ENCODE peak calls at places on chromosomes 13 and 19, in four cellular contexts. S is neural progenitor cell, H is OCI-LY7, P is GM23338. E is an unnamed sample.

GRCh38 chr13:78586706-78587105 is 16.6 kb downstream of the POU4F1 start:
- DNase-seq in S (peak; percentile 91), H (no peak), P (peak; percentile 96), E (no peak)

GRCh38 chr19:14517840-14518505 is at the start of gene DNAJB1:
- DNase-seq in S (peak; percentile 79), H (peak; percentile 77), P (peak; percentile 70), E (peak; percentile 92)

GRCh38 chr19:8336072-8336569 is 6.9 kb downstream of the KANK3 start:
- DNase-seq in S (peak; percentile 29), H (no peak), P (peak; percentile 62), E (no peak)

GRCh38 chr13:105395041-105395440 is 1140.4 kb downstream of the EFNB2 start:
- DNase-seq in S (no peak), H (no peak), P (no peak), E (no peak)

GRCh38 chr19:45404557-45405434 is at the start of gene PPP1R13L:
- DNase-seq in S (peak; percentile 86), H (peak; percentile 26), P (peak; percentile 97), E (peak; percentile 91)

GRCh38 chr19:50835785-50836542 is 2.6 kb upstream of the KLK15 start:
- DNase-seq in S (peak; percentile 79), H (peak; percentile 65), P (peak; percentile 83), E (peak; percentile 91)

GRCh38 chr19:44111910-44112463 is 1.2 kb upstream of the ZNF225 start:
- DNase-seq in S (peak; percentile 84), H (no peak), P (peak; percentile 96), E (peak; percentile 85)

GRCh38 chr13:46617885-46618284 is 64.9 kb downstream of the LRCH1 start:
- DNase-seq in S (no peak), H (no peak), P (no peak), E (no peak)

GRCh38 chr13:109885235-109885634 is 98.9 kb upstream of the IRS2 start:
- DNase-seq in S (no peak), H (no peak), P (no peak), E (no peak)

GRCh38 chr13:20125783-20126165 is 35.1 kb downstream of the GJA3 start:
- DNase-seq in S (no peak), H (no peak), P (no peak), E (no peak)

GRCh38 chr13:36332986-36333385 is 13.2 kb downstream of the SPART start:
- DNase-seq in S (no peak), H (no peak), P (no peak), E (no peak)

GRCh38 chr13:51955281-51955771 is 55.9 kb downstream of the ATP7B start:
- DNase-seq in S (no peak), H (no peak), P (no peak), E (no peak)
- TF ChIP-seq CTCF in S (no peak), H (no peak), P (no peak), E (no peak)

DNA sequence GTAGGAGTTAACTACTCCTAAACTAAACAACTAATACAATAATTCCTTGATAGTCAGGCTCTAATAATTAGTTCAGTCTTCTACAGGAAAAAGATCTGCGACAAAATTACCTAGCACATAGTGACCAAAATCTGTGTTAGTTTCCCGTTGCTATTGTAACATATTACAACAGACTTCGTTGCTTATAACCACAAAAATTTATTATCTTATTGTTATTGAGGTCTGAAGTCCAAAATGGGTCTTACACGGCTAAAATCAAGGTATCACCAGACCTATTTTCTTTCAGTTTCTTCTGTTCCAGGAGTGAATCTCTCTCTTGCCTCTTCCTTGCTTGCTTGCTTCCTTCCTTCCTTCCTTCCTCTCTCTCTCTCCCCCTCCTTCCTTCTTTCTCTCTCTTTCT is 993.6 kb upstream of the SPRY2 start:
- DNase-seq in S (no peak), H (no peak), P (no peak), E (no peak)
- H2AFZ ChIP-seq in S (no peak overlapping the region), H (no peak overlapping the region), P (peak overlapping the region; percentile 74), E (no peak overlapping the region)

DNA sequence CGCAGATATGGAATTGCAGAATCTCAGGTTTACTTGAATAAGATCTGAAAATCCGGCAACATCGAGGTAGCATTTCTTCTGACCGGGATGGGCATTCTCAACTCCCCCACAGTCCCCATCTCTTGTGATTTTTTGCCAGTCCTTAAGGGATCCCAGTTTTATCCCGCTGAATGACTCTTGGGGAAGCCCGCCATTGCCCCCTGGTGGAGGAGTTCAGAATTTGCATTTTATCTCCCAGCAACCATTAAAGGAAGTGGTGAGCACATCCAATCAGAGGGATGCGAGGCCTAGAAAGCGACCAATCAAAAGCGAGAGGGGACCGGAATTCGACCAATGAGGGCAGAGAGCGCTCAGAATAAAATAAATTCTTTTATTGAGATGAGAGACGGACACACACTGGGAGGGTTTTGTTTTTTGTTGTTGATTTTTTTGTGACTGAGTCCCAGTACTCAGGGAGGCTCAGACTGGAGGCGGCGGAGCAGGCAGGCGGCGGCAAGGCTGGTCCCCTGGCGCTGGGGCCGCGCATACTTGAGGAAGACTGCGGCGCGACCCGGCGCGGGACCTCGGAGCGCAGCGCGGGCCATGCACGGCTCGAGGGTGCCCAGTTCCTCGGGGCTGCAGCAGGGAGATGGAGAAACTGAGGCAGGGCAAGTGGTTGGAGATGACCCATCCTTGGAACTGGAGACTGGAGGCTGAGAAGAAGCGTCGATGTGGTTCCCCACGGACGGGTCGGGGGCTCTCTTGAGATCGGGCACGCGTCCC is 3.9 kb upstream of the TTC9B start:
- DNase-seq in S (peak; percentile 87), H (peak; percentile 81), P (peak; percentile 95), E (peak; percentile 82)
- TF ChIP-seq EZH2phosphoT487 in S (no peak), H (no peak), P (no peak), E (no peak)

GRCh38 chr19:57389730-57390598 is at the start of gene ZNF548:
- DNase-seq in S (peak; percentile 99), H (peak; percentile 98), P (peak; percentile 99), E (peak; percentile 98)
- TF ChIP-seq CTCF in S (peak; percentile 34), H (peak; percentile 46), P (peak; percentile 33), E (no peak)

DNA sequence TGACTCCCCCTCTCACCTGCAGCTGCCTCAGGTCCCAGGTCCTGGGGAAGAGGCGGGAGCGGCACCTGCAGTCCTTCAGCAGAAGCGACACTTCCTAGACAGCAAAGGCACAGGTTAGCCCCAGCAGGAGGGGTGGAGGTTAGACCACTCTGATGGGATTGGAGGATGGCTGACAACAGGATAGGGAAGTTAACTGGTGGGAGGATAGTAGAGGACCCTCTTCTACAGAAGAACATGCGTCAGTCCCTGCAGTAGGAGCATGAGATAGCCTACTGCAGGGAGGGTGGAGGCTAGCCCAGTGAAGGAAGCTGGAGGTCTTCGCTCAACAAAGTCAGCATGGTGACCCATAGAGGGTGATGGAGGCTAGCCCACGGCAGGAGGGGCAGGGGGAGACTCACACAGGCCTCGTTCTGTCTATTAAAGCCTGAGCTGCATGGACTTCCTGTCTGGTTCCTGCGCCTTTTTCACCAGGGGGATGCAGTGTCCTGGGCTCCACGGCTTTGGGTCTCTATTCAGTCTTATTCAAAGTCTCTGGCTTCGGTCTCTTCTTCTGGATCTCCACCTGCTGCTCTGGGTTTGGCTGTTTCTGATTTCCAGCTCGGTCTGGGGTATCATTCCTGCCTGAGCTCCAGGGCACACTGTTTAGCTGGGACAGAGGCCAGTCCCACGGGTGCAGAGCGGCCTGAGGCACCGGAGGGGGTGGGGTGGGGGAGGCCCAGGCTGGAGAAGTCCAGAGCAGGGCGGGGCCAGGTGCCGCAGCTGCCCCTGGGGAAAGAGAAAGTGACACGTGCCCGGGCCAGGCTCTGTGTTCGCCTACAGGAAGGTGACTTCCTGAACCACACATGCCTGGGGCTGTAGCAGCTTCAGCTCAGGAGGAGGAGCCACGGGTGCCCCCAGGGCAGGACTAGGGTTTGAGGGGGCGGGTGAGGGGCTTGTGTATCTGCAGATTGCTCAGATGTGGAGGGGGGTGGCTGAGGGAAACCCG is 7.3 kb downstream of the IFNL3 start:
- DNase-seq in S (no peak), H (peak; percentile 81), P (peak; percentile 39), E (peak; percentile 85)
- H2AFZ ChIP-seq in S (no peak overlapping the region), H (peak overlapping the region; percentile 85), P (peak overlapping the region; percentile 59), E (no peak overlapping the region)

DNA sequence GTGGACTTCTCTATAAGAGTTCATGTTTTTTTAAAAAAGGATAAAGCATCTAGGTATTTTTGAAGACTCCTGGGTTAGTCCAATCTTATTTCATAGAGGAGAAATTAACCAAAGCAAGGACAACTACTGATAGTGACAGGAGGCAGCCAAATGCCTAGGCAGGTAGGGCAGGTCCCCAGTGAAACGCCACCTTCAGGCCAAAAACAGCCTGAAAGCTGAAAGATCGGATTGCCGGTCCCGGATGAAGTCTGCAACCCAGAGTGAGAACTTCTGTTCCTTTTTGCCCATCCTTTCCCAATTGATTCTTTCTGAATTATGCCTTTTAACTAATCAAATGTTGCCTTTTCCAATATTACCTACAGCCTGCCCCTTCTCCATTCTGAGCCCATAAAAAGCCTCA is 6.1 kb upstream of the GGACT start:
- DNase-seq in S (peak; percentile 63), H (no peak), P (peak; percentile 77), E (peak; percentile 30)
- TF ChIP-seq EZH2phosphoT487 in S (no peak), H (no peak), P (no peak), E (no peak)

GRCh38 chr13:84430015-84430414 is 547.7 kb upstream of the SLITRK1 start:
- DNase-seq in S (no peak), H (no peak), P (no peak), E (no peak)

GRCh38 chr13:84431646-84432045 is 549.4 kb upstream of the SLITRK1 start:
- DNase-seq in S (no peak), H (no peak), P (no peak), E (no peak)

GRCh38 chr13:84430441-84430840 is 548.2 kb upstream of the SLITRK1 start:
- DNase-seq in S (no peak), H (no peak), P (no peak), E (no peak)

GRCh38 chr13:84433024-84433423 is 550.8 kb upstream of the SLITRK1 start:
- DNase-seq in S (no peak), H (no peak), P (no peak), E (no peak)
- TF ChIP-seq CTCF in S (no peak), H (no peak), P (no peak), E (no peak)

DNA sequence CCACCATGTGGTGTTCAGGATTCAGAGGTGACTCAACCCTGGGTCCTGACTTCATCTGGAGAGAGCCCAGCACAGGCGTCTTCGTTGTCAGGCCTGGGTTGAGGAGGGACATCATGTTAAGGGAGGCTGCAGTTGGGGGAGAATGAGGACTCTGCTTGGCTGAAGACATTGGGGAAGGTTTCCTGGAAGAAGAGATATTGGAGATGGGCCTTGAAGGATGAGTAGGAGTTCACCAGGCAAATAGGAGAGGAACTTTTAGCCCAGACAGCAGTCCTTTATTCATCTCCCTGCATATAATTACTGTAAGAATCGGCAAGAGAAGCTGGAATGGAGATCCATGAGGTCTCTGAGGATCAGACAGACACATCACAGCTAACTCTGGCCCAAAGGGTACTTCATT is 38.9 kb downstream of the VAV1 start:
- DNase-seq in S (no peak), H (no peak), P (no peak), E (no peak)
- H2AFZ ChIP-seq in S (peak overlapping the region; percentile 60), H (no peak overlapping the region), P (peak overlapping the region; percentile 95), E (no peak overlapping the region)

DNA sequence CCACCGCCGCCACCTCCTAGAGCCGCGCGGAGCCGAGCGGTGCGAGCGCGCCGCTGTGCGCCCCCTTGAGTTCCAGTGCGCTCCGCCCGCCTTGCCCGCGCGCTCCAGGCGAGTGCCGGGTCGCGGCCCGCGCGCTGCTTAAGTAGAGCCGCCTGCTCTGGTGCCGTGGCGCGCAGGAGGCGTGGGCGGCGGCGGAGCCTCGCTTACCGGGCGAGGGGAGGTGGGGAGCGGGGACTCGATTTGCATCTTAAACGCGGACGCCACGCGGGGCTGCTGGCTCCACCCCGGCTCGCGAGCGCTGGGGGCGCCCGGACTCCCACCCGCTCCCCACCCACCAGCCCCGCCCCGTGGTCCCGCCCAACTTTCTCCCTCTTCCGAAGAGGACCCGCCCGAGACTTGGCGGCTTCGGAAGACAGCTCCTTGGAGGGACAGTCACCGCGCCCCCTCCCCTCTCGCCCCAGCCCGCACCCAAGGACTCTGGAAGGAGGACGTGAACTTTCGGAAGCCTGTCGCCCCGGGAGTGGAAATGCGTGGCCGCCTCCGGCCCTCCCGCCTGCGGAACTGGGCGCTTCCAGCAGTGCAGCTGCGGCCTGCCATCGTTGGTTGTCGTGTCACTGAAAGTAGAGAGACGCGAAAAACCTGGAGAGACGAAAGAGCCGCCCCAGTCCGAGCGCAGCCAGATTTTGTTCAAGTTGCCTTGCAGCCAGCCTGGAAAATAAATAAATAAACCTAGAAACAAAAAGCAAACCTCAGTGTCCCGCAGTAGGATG is at the start of gene KCTD12:
- DNase-seq in S (peak; percentile 93), H (peak; percentile 64), P (peak; percentile 82), E (peak; percentile 93)
- TF ChIP-seq EZH2phosphoT487 in S (no peak), H (no peak), P (no peak), E (no peak)

E was measured in hepatocyte.